ENCODE peak calls at places on chromosomes 16 and 17, in four cellular contexts. X, M, Y and H are unnamed samples.

GRCh38 chr16:57061084-57061905 is 31.1 kb upstream of the CPNE2 start:
- DNase-seq in X (no peak), M (no peak), Y (no peak), H (no peak)

GRCh38 chr17:2883544-2884203 is 87.4 kb downstream of the RAP1GAP2 start:
- DNase-seq in X (no peak), M (no peak), Y (peak; percentile 47), H (no peak)

GRCh38 chr17:76262732-76263344 is 2.3 kb upstream of the UBALD2 start:
- DNase-seq in X (no peak), M (no peak), Y (peak; percentile 73), H (no peak)

GRCh38 chr16:14501331-14502255 is 128.5 kb downstream of the PARN start:
- DNase-seq in X (peak; percentile 39), M (no peak), Y (peak; percentile 84), H (peak; percentile 63)

GRCh38 chr17:48718162-48718780 is 4.0 kb downstream of the PRAC1 start:
- DNase-seq in X (no peak), M (no peak), Y (no peak), H (no peak)

GRCh38 chr16:27286446-27286845 is 17.9 kb upstream of the NSMCE1 start:
- DNase-seq in X (no peak), M (no peak), Y (no peak), H (no peak)

GRCh38 chr16:3157229-3158013 is 22.6 kb downstream of the ZNF213 start:
- DNase-seq in X (peak; percentile 74), M (peak; percentile 60), Y (peak; percentile 71), H (peak; percentile 90)

GRCh38 chr17:44309472-44309871 is 1.1 kb downstream of the RUNDC3A start:
- DNase-seq in X (no peak), M (no peak), Y (no peak), H (no peak)

GRCh38 chr17:57357830-57358426 is 101.6 kb downstream of the MSI2 start:
- DNase-seq in X (no peak), M (no peak), Y (no peak), H (no peak)

GRCh38 chr17:40551874-40552768 is 13.2 kb downstream of the CCR7 start:
- DNase-seq in X (no peak), M (no peak), Y (peak; percentile 61), H (peak; percentile 6)

GRCh38 chr17:8466873-8467272 is 31.2 kb downstream of the NDEL1 start:
- DNase-seq in X (no peak), M (no peak), Y (no peak), H (no peak)

GRCh38 chr17:15255713-15256454 is 9.2 kb downstream of the PMP22 start:
- DNase-seq in X (no peak), M (no peak), Y (no peak), H (no peak)

GRCh38 chr17:50806141-50806643 is 29.2 kb upstream of the WFIKKN2 start:
- DNase-seq in X (no peak), M (no peak), Y (no peak), H (peak; percentile 56)

GRCh38 chr17:58487589-58488427 is at the start of gene HSF5:
- DNase-seq in X (no peak), M (peak; percentile 70), Y (no peak), H (peak; percentile 78)

GRCh38 chr17:7380321-7380720 is 568 bp upstream of the TNK1 start:
- DNase-seq in X (no peak), M (no peak), Y (no peak), H (peak; percentile 28)

GRCh38 chr17:67602974-67603373 is 114.8 kb upstream of the NOL11 start:
- DNase-seq in X (no peak), M (peak; percentile 46), Y (peak; percentile 68), H (peak; percentile 62)

GRCh38 chr16:85750827-85751641 is at the start of gene C16orf74:
- DNase-seq in X (peak; percentile 70), M (peak; percentile 26), Y (no peak), H (peak; percentile 35)

GRCh38 chr17:81147701-81148100 is 17.6 kb upstream of the PVALEF start:
- DNase-seq in X (no peak), M (no peak), Y (no peak), H (no peak)

GRCh38 chr17:79518330-79519151 is 92.3 kb downstream of the RBFOX3 start:
- DNase-seq in X (no peak), M (no peak), Y (no peak), H (no peak)

GRCh38 chr17:27529230-27529796 is 73.1 kb downstream of the KSR1 start:
- DNase-seq in X (no peak), M (no peak), Y (peak; percentile 50), H (no peak)

GRCh38 chr17:77391668-77392375 is 251.1 kb downstream of the SEC14L1 start:
- DNase-seq in X (no peak), M (no peak), Y (no peak), H (peak; percentile 51)

GRCh38 chr17:34892864-34893263 is 68.4 kb downstream of the CCT6B start:
- DNase-seq in X (peak; percentile 59), M (peak; percentile 11), Y (peak; percentile 1), H (peak; percentile 71)

GRCh38 chr16:996672-997071 is 15.1 kb downstream of the SOX8 start:
- DNase-seq in X (no peak), M (peak; percentile 29), Y (no peak), H (no peak)

GRCh38 chr17:59838196-59838911 is 54.4 kb downstream of the TUBD1 start:
- DNase-seq in X (no peak), M (no peak), Y (no peak), H (no peak)

GRCh38 chr17:3974980-3975379 is 10.7 kb upstream of the ATP2A3 start:
- DNase-seq in X (no peak), M (no peak), Y (no peak), H (no peak)

GRCh38 chr16:84842516-84843148 is 22.8 kb downstream of the CRISPLD2 start:
- DNase-seq in X (no peak), M (no peak), Y (peak; percentile 23), H (no peak)

GRCh38 chr17:62751350-62751691 is 56.8 kb downstream of the MARCHF10 start:
- DNase-seq in X (no peak), M (no peak), Y (no peak), H (no peak)